ENCODE peak calls at places on chromosomes 2 and 18, in seven cellular contexts. X is suprapubic skin; B is CD8-positive, alpha-beta memory T cell; R is heart left ventricle; F is left ventricle myocardium inferior; P is NT2/D1; Z is GM12865. E is an unnamed sample.
A peak's percentile ranks its signal among the peaks of the same experiment; 100 is the strongest.

GRCh38 chr2:105397959-105398521 is 811 bp downstream of the FHL2 start:
- DNase-seq in X (no peak), R (no peak), F (no peak), P (no peak), B (no peak), Z (no peak), E (no peak)

GRCh38 chr2:120243211-120243610 is 9.4 kb upstream of the RALB start:
- DNase-seq in P (no peak), R (no peak), Z (no peak), X (no peak), F (no peak), B (no peak), E (no peak)

GRCh38 chr2:43100883-43101662 is 125.3 kb downstream of the ZFP36L2 start:
- DNase-seq in R (peak; percentile 80), P (peak; percentile 65), Z (no peak), X (peak; percentile 67), F (peak; percentile 76), B (no peak), E (no peak)

GRCh38 chr2:241309684-241310117 is 5.8 kb downstream of the HDLBP start:
- DNase-seq in F (no peak), B (peak; percentile 38), P (no peak), R (no peak), Z (peak; percentile 89), X (no peak), E (no peak)

GRCh38 chr2:892401-892800 is 58.2 kb upstream of the SNTG2 start:
- DNase-seq in F (no peak), P (no peak), X (no peak), R (no peak), Z (peak; percentile 13), B (no peak), E (no peak)

GRCh38 chr2:236634203-236634602 is 64.6 kb downstream of the ACKR3 start:
- DNase-seq in R (no peak), X (peak; percentile 19), F (no peak), P (no peak), B (no peak), Z (no peak), E (no peak)

GRCh38 chr2:58535994-58536393 is 294.9 kb upstream of the FANCL start:
- DNase-seq in X (no peak), R (no peak), Z (no peak), B (no peak), F (no peak), P (no peak), E (no peak)

GRCh38 chr2:240398711-240399267 is 36.7 kb upstream of the GPC1 start:
- DNase-seq in R (no peak), P (no peak), Z (no peak), B (no peak), X (no peak), F (no peak), E (no peak)

GRCh38 chr2:116754371-116755101 is 1060.0 kb upstream of the DDX18 start:
- DNase-seq in B (no peak), X (no peak), F (no peak), P (peak; percentile 83), Z (no peak), R (no peak), E (no peak)

GRCh38 chr2:28401411-28401810 is 8.8 kb downstream of the FOSL2 start:
- DNase-seq in Z (no peak), X (no peak), R (no peak), F (no peak), P (no peak), B (no peak), E (no peak)

GRCh38 chr2:220143336-220143735 is 515.9 kb downstream of the SLC4A3 start:
- DNase-seq in R (no peak), P (no peak), Z (no peak), F (no peak), X (no peak), B (no peak), E (no peak)

GRCh38 chr18:74834424-74835309 is 237.0 kb downstream of the ZNF407 start:
- DNase-seq in Z (no peak), R (no peak), B (no peak), F (no peak), P (no peak), X (no peak), E (no peak)

GRCh38 chr2:223980397-223980735 is 23.1 kb downstream of the MRPL44 start:
- DNase-seq in R (no peak), Z (no peak), F (no peak), X (no peak), P (no peak), B (no peak), E (no peak)

GRCh38 chr18:63405986-63406385 is 16.3 kb downstream of the VPS4B start:
- DNase-seq in Z (no peak), P (no peak), B (no peak), R (peak; percentile 17), F (peak; percentile 23), X (no peak), E (no peak)

GRCh38 chr18:78912336-78912735 is 67.3 kb upstream of the SALL3 start:
- DNase-seq in F (no peak), B (no peak), P (no peak), X (no peak), R (no peak), Z (no peak), E (no peak)

GRCh38 chr18:48905541-48905940 is 45.2 kb downstream of the SMAD7 start:
- DNase-seq in R (no peak), P (no peak), Z (no peak), B (no peak), F (no peak), X (no peak), E (no peak)

GRCh38 chr2:27081984-27082772 is 3.8 kb downstream of the EMILIN1 start:
- DNase-seq in X (no peak), P (no peak), B (no peak), R (no peak), Z (no peak), F (no peak), E (no peak)

GRCh38 chr18:31064130-31064529 is 21.6 kb upstream of the DSC3 start:
- DNase-seq in Z (peak; percentile 83), X (no peak), P (no peak), R (no peak), B (no peak), F (no peak), E (no peak)

GRCh38 chr2:134468776-134469175 is 214.9 kb downstream of the MGAT5 start:
- DNase-seq in P (no peak), B (no peak), F (no peak), R (no peak), X (no peak), Z (no peak), E (no peak)

GRCh38 chr2:57899898-57900297 is 146.7 kb upstream of the VRK2 start:
- DNase-seq in R (no peak), Z (no peak), B (no peak), X (no peak), F (no peak), P (no peak), E (no peak)

GRCh38 chr18:44920441-44920840 is 239.8 kb downstream of the SETBP1 start:
- DNase-seq in X (no peak), R (no peak), P (no peak), F (no peak), B (no peak), Z (no peak), E (no peak)

GRCh38 chr2:23751747-23752265 is 175.1 kb downstream of the ATAD2B start:
- DNase-seq in Z (no peak), P (no peak), R (no peak), F (no peak), X (no peak), B (no peak), E (no peak)

GRCh38 chr18:6947328-6948030 is 170.1 kb downstream of the LAMA1 start:
- DNase-seq in P (no peak), F (no peak), X (no peak), B (no peak), R (no peak), Z (no peak), E (no peak)

GRCh38 chr2:165803123-165803760 is 9.2 kb upstream of the GALNT3 start:
- DNase-seq in Z (no peak), B (no peak), R (no peak), X (no peak), P (no peak), F (no peak), E (no peak)

GRCh38 chr2:120346667-120347358 is 877 bp downstream of the INHBB start:
- DNase-seq in R (no peak), P (no peak), B (no peak), Z (no peak), X (no peak), F (no peak), E (no peak)

GRCh38 chr2:181836583-181836982 is 54.9 kb upstream of the ITPRID2 start:
- DNase-seq in R (no peak), B (no peak), P (no peak), F (no peak), Z (no peak), X (no peak), E (no peak)

GRCh38 chr18:79139206-79139605 is 70.0 kb downstream of the ATP9B start:
- DNase-seq in X (no peak), B (peak; percentile 34), Z (no peak), P (no peak), F (no peak), R (no peak), E (no peak)

GRCh38 chr2:200404615-200405014 is 98.1 kb downstream of the SPATS2L start:
- DNase-seq in Z (no peak), R (no peak), P (no peak), F (no peak), X (no peak), B (no peak), E (no peak)

GRCh38 chr2:37615808-37616673 is 55.4 kb downstream of the CDC42EP3 start:
- DNase-seq in B (peak; percentile 49), R (no peak), X (no peak), F (peak; percentile 47), Z (peak; percentile 59), P (no peak), E (no peak)

DNA sequence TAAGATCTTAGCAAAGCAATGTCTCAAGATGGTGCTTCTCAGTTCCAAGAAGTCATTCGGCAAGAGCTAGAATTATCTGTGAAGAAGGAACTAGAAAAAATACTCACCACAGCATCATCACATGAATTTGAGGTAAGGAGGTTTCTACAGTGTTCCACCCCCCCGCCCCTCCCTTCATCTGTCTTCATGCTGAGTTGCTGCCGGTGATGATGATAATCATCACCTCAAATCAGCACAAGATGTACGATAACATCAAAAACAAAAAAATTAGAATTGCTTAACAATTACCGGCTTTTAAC is 14.6 kb downstream of the UGP2 start:
- DNase-seq in X (no peak), B (peak; percentile 48), Z (no peak), P (no peak), F (no peak), R (no peak), E (no peak)
- H3K4me3 ChIP-seq in X (no peak overlapping the region), B (peak overlapping the region; percentile 27), Z (no peak overlapping the region), P (no peak overlapping the region), F (no peak overlapping the region), R (no peak overlapping the region), E (no peak overlapping the region)

GRCh38 chr2:65842104-65842503 is 409.7 kb upstream of the SPRED2 start:
- DNase-seq in X (no peak), P (no peak), F (no peak), R (no peak), B (no peak), Z (no peak), E (no peak)
- H3K4me3 ChIP-seq in X (no peak overlapping the region), P (no peak overlapping the region), F (no peak overlapping the region), R (no peak overlapping the region), B (no peak overlapping the region), Z (no peak overlapping the region), E (no peak overlapping the region)

GRCh38 chr2:127695491-127696472 is 5.5 kb upstream of the SFT2D3 start:
- DNase-seq in Z (peak; percentile 26), X (peak; percentile 68), R (peak; percentile 78), B (no peak), F (no peak), P (no peak), E (no peak)
- H3K4me3 ChIP-seq in Z (no peak overlapping the region), X (peak overlapping the region; percentile 40), R (peak overlapping the region; percentile 27), B (no peak overlapping the region), F (peak overlapping the region; percentile 61), P (no peak overlapping the region), E (no peak overlapping the region)

GRCh38 chr2:56185582-56186046 is 1.8 kb downstream of the CCDC85A start:
- DNase-seq in R (peak; percentile 57), X (peak; percentile 68), B (no peak), Z (no peak), F (peak; percentile 43), P (no peak), E (no peak)
- H3K4me3 ChIP-seq in R (peak overlapping the region; percentile 68), X (peak overlapping the region; percentile 78), B (no peak overlapping the region), Z (no peak overlapping the region), F (peak overlapping the region; percentile 82), P (peak overlapping the region; percentile 25), E (no peak overlapping the region)

E was measured in SK-N-MC.